ENCODE peak calls at places on chromosome 10, in ten cellular contexts. Z, H, A, N, M, O, D, T, K and I are unnamed samples.

GRCh38 chr10:97204826-97205679 is 19.3 kb upstream of the SLIT1 start:
- DNase-seq in T (no peak), Z (no peak), K (no peak), A (no peak), M (no peak), N (no peak), D (no peak), H (no peak), O (no peak), I (no peak)

GRCh38 chr10:416091-416515 is 273.4 kb downstream of the DIP2C start:
- DNase-seq in A (peak; percentile 31), K (no peak), T (no peak), Z (no peak), M (no peak), D (no peak), O (no peak), N (no peak), H (no peak), I (no peak)

GRCh38 chr10:63555330-63555729 is 34.1 kb downstream of the REEP3 start:
- DNase-seq in N (no peak), H (no peak), Z (no peak), M (no peak), K (no peak), O (no peak), A (no peak), D (no peak), T (no peak), I (no peak)

GRCh38 chr10:79185067-79185774 is 116.5 kb downstream of the ZMIZ1 start:
- DNase-seq in O (no peak), Z (no peak), A (no peak), H (no peak), M (no peak), K (no peak), N (no peak), T (no peak), D (no peak), I (no peak)

GRCh38 chr10:46228076-46229071 is 58.4 kb upstream of the ANTXRL start:
- DNase-seq in A (peak; percentile 85), M (peak; percentile 35), N (peak; percentile 97), T (no peak), K (peak; percentile 64), D (peak; percentile 46), Z (peak; percentile 79), O (no peak), H (peak; percentile 42), I (no peak)

GRCh38 chr10:43376828-43377227 is 5.4 kb downstream of the FXYD4 start:
- DNase-seq in H (no peak), D (no peak), K (no peak), Z (no peak), M (no peak), N (no peak), A (no peak), O (no peak), T (no peak), I (no peak)

GRCh38 chr10:105605873-105606272 is 964.8 kb downstream of the SORCS3 start:
- DNase-seq in T (no peak), A (no peak), K (no peak), O (no peak), Z (no peak), D (no peak), H (no peak), M (no peak), N (no peak), I (no peak)

GRCh38 chr10:48314107-48314506 is 7.6 kb downstream of the MAPK8 start:
- DNase-seq in D (no peak), Z (no peak), K (no peak), N (no peak), A (no peak), H (no peak), T (no peak), O (no peak), M (no peak), I (no peak)

GRCh38 chr10:90588222-90588621 is 269.6 kb downstream of the HTR7 start:
- DNase-seq in D (no peak), N (no peak), A (no peak), H (no peak), M (no peak), K (no peak), O (no peak), Z (no peak), T (no peak), I (no peak)

GRCh38 chr10:130215918-130216205 is 79.7 kb downstream of the GLRX3 start:
- DNase-seq in M (no peak), T (no peak), K (no peak), O (no peak), A (no peak), H (no peak), Z (no peak), N (no peak), D (no peak), I (no peak)

GRCh38 chr10:19168584-19168983 is 120.0 kb downstream of the MALRD1 start:
- DNase-seq in O (no peak), H (no peak), T (no peak), M (no peak), K (no peak), N (peak; percentile 9), A (peak; percentile 2), Z (no peak), D (no peak), I (no peak)

GRCh38 chr10:76779821-76780281 is 857.8 kb downstream of the KCNMA1 start:
- DNase-seq in O (no peak), Z (no peak), H (no peak), K (no peak), N (no peak), D (no peak), A (no peak), T (no peak), M (peak; percentile 2), I (no peak)

GRCh38 chr10:13853854-13854253 is 267.1 kb downstream of the PRPF18 start:
- DNase-seq in H (no peak), N (no peak), Z (no peak), D (no peak), O (no peak), M (no peak), A (no peak), T (no peak), K (no peak), I (no peak)